ENCODE peak calls at places on chromosomes 12 and 14, in four cellular contexts. I is PC-3, Z is progenitor cell of endocrine pancreas, N is astrocyte of the spinal cord. X is an unnamed sample.

GRCh38 chr12:8603858-8604257 is 8.8 kb downstream of the AICDA start:
- DNase-seq in I (no peak), Z (no peak), N (no peak), X (no peak)

GRCh38 chr12:57498571-57498970 is 10.7 kb downstream of the MARS1 start:
- DNase-seq in I (no peak), Z (no peak), N (no peak), X (no peak)

GRCh38 chr12:5200276-5201087 is 156.8 kb downstream of the KCNA5 start:
- DNase-seq in I (peak; percentile 12), Z (peak; percentile 88), N (no peak), X (peak; percentile 73)

GRCh38 chr14:70995671-70996070 is 88.4 kb downstream of the PCNX1 start:
- DNase-seq in I (no peak), Z (no peak), N (no peak), X (no peak)

GRCh38 chr12:56124133-56124532 is 3.9 kb upstream of the ESYT1 start:
- DNase-seq in I (no peak), Z (no peak), N (no peak), X (no peak)

GRCh38 chr14:73289729-73290128 is 52.4 kb downstream of the PAPLN start:
- DNase-seq in I (no peak), Z (no peak), N (no peak), X (no peak)

GRCh38 chr14:22319526-22320352 is 269.3 kb downstream of the DAD1 start:
- DNase-seq in I (peak; percentile 89), Z (peak; percentile 33), N (peak; percentile 81), X (no peak)

GRCh38 chr12:123089631-123090353 is 61.1 kb downstream of the PITPNM2 start:
- DNase-seq in I (peak; percentile 98), Z (no peak), N (peak; percentile 98), X (no peak)

GRCh38 chr12:82426586-82426985 is 68.3 kb downstream of the METTL25 start:
- DNase-seq in I (no peak), Z (no peak), N (no peak), X (no peak)

GRCh38 chr12:112855375-112855774 is 51.4 kb upstream of the OAS1 start:
- DNase-seq in I (peak; percentile 45), Z (no peak), N (no peak), X (no peak)

GRCh38 chr12:51371295-51371953 is 19.8 kb downstream of the GALNT6 start:
- DNase-seq in I (peak; percentile 98), Z (peak; percentile 16), N (peak; percentile 97), X (peak; percentile 45)

GRCh38 chr14:22466520-22466919 is 122.5 kb downstream of the DAD1 start:
- DNase-seq in I (peak; percentile 86), Z (no peak), N (peak; percentile 74), X (no peak)

GRCh38 chr14:61226015-61226654 is 55.0 kb downstream of the TMEM30B start:
- DNase-seq in I (no peak), Z (no peak), N (peak; percentile 62), X (no peak)

GRCh38 chr12:121184984-121185894 is 24.7 kb upstream of the P2RX4 start:
- DNase-seq in I (no peak), Z (no peak), N (no peak), X (no peak)

GRCh38 chr12:127881371-127882140 is 385.4 kb upstream of the TMEM132C start:
- DNase-seq in I (no peak), Z (no peak), N (no peak), X (no peak)

GRCh38 chr12:94640134-94640928 is 10.0 kb downstream of the TMCC3 start:
- DNase-seq in I (peak; percentile 39), Z (no peak), N (peak; percentile 91), X (no peak)

GRCh38 chr14:79598339-79598738 is 613.0 kb downstream of the DIO2 start:
- DNase-seq in I (peak; percentile 11), Z (no peak), N (peak; percentile 74), X (no peak)

GRCh38 chr12:96766232-96766631 is 140.8 kb upstream of the NEDD1 start:
- DNase-seq in I (no peak), Z (no peak), N (no peak), X (no peak)

GRCh38 chr14:21066882-21067502 is 3.1 kb upstream of the ARHGEF40 start:
- DNase-seq in I (peak; percentile 43), Z (no peak), N (no peak), X (no peak)
- TF ChIP-seq CTCF in I (peak; percentile 47), Z (no peak), N (peak; percentile 39), X (no peak)

GRCh38 chr12:49883065-49883464 is 20.6 kb downstream of the FAIM2 start:
- DNase-seq in I (no peak), Z (no peak), N (no peak), X (no peak)
- TF ChIP-seq CTCF in I (no peak), Z (peak; percentile 30), N (no peak), X (no peak)

GRCh38 chr14:44854114-44854513 is 107.6 kb downstream of the KLHL28 start:
- DNase-seq in I (no peak), Z (no peak), N (no peak), X (no peak)
- TF ChIP-seq CTCF in I (no peak), Z (no peak), N (no peak), X (no peak)

DNA sequence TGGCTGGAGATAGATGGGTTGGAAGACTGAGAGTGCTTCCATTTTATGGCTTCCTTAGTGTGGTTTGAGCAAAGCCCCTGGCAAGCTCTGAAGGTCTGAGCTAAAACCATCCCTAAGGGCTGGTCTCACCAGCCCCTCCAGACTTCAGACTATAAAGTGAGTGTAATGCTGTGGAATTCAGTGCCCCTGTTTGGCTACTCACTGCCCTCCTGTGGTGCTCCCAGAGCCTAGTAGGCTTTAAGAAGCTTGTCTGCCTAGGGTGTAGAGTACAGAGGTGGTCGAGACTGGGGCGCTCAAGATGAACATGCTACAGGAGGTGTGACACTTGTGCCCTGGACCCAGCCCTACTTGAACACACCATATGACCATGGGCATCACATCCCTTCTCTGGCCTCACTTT is 246.7 kb upstream of the FKBP4 start:
- DNase-seq in I (no peak), Z (no peak), N (no peak), X (no peak)
- TF ChIP-seq CTCF in I (no peak), Z (no peak), N (no peak), X (no peak)

DNA sequence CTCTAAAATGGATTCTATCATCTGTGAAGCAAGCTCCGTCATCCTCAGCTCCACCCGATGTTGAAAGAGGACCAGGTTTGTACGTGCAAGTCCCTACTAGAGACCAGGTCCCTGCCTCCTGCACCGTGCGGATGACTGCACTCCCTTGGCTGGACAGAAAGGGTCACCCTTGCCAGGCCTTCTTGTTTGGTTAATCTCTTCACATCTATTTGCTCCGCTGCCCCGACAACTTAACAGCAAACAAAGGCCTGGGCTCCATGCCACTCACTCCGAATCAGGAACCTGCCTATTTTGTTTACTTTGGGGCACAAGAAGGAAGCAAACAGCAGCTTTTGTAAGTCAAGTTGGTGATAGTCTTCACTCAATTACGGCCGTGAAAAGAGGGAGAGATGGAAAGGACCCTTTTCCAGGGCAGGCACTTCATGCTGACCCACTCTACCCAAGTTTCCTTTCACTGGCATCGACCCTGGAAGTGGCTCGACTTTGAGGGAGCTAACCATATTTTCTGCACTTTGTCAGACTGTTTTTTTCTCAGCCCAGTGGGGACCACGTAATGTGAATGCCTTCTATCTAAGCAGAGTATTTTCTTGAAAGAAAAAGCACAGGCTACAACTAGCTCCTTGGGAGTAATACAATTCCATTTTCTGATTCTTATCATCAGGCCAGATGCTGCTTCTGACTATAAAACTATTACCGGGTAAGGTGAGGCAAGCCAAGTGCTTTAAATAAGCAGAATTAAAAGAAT is 202.6 kb downstream of the FOXN3 start:
- DNase-seq in I (peak; percentile 80), Z (no peak), N (peak; percentile 46), X (no peak)
- TF ChIP-seq CTCF in I (peak; percentile 39), Z (no peak), N (peak; percentile 2), X (no peak)

GRCh38 chr12:49471557-49471956 is 67.3 kb upstream of the KCNH3 start:
- DNase-seq in I (no peak), Z (no peak), N (no peak), X (no peak)
- TF ChIP-seq CTCF in I (no peak), Z (no peak), N (no peak), X (no peak)

GRCh38 chr12:70513441-70513840 is 123.8 kb downstream of the PTPRB start:
- DNase-seq in I (no peak), Z (no peak), N (no peak), X (no peak)
- TF ChIP-seq CTCF in I (no peak), Z (no peak), N (no peak), X (no peak)

GRCh38 chr12:90163975-90164374 is 455.3 kb upstream of the ATP2B1 start:
- DNase-seq in I (peak; percentile 16), Z (no peak), N (no peak), X (no peak)
- TF ChIP-seq CTCF in I (peak; percentile 41), Z (no peak), N (no peak), X (no peak)

GRCh38 chr14:60085085-60085484 is 6.6 kb upstream of the PCNX4 start:
- DNase-seq in I (no peak), Z (no peak), N (no peak), X (no peak)

GRCh38 chr14:60085693-60086092 is 6.0 kb upstream of the PCNX4 start:
- DNase-seq in I (no peak), Z (no peak), N (no peak), X (no peak)

DNA sequence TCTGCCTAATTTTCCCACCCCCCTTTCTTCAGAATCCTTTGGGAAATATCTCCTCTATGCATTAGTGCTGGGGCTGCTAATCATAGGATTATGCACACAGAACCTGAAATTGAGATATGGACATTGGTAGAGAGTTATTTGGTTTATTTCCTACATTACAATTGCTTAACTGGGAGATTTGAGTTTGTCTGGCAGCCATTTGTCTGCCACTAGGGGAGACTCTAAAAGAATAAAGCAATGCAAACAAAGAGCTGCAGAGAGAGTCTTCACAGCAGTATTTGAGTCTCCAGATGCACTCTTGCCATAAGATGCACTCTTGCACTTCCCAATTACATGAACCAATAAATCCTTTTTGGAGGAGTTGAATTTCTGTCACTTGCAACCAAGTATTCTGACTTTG is 12.0 kb upstream of the PCNX4 start:
- DNase-seq in I (peak; percentile 50), Z (no peak), N (no peak), X (no peak)
- TF ChIP-seq CTCF in I (peak; percentile 64), Z (peak; percentile 10), N (peak; percentile 21), X (no peak)

GRCh38 chr14:90303382-90303943 is 28.3 kb downstream of the NRDE2 start:
- DNase-seq in I (no peak), Z (no peak), N (no peak), X (no peak)

GRCh38 chr14:90301122-90301521 is 30.6 kb downstream of the NRDE2 start:
- DNase-seq in I (no peak), Z (no peak), N (no peak), X (no peak)

GRCh38 chr14:90302529-90303303 is 29.0 kb downstream of the NRDE2 start:
- DNase-seq in I (no peak), Z (no peak), N (no peak), X (no peak)

GRCh38 chr14:90300649-90301048 is 31.1 kb downstream of the NRDE2 start:
- DNase-seq in I (no peak), Z (no peak), N (no peak), X (no peak)

GRCh38 chr14:90301580-90302181 is 30.1 kb downstream of the NRDE2 start:
- DNase-seq in I (peak; percentile 60), Z (no peak), N (peak; percentile 67), X (no peak)
- TF ChIP-seq CTCF in I (peak; percentile 66), Z (peak; percentile 58), N (peak; percentile 53), X (no peak)

X was measured in mesothelial cell of epicardium.